ENCODE peak calls at places on chromosome 21, in four cellular contexts. M is neural crest cell; N is activated naive CD8-positive, alpha-beta T cell treated with anti-CD3 and anti-CD28 coated beads, Interleukin-2, amount 50 U/mL, for 24 hours; F is NCI-H1092 treated with DMSO at 0.1 percent for 48 hours. H is an unnamed sample.

GRCh38 chr21:37375866-37376574 is 9.4 kb downstream of the DYRK1A start:
- DNase-seq in M (no peak), N (no peak), F (no peak), H (no peak)

GRCh38 chr21:41246808-41247207 is 69.8 kb upstream of the FAM3B start:
- DNase-seq in F (no peak), N (no peak), M (no peak), H (no peak)

GRCh38 chr21:45612096-45613019 is 31.2 kb upstream of the PCBP3 start:
- DNase-seq in F (no peak), N (no peak), M (no peak), H (no peak)

GRCh38 chr21:46180778-46181391 is 3.4 kb downstream of the SPATC1L start:
- DNase-seq in F (no peak), N (no peak), M (no peak), H (no peak)

GRCh38 chr21:39220150-39220549 is 36.9 kb upstream of the PSMG1 start:
- DNase-seq in F (no peak), N (no peak), M (no peak), H (no peak)

GRCh38 chr21:43195131-43196021 is 26.6 kb downstream of the CRYAA start:
- DNase-seq in N (no peak), F (no peak), M (no peak), H (no peak)

GRCh38 chr21:46468110-46468774 is 9.6 kb downstream of the DIP2A start:
- DNase-seq in M (no peak), N (no peak), F (no peak), H (no peak)

GRCh38 chr21:16838330-16838729 is 674.5 kb upstream of the CXADR start:
- DNase-seq in F (no peak), M (no peak), N (no peak), H (no peak)

GRCh38 chr21:41983229-41983628 is 26.9 kb downstream of the ZBTB21 start:
- DNase-seq in N (no peak), M (no peak), F (no peak), H (no peak)

GRCh38 chr21:43318841-43319781 is 107.8 kb downstream of the SIK1 start:
- DNase-seq in N (no peak), F (peak; percentile 39), M (peak; percentile 37), H (no peak)

GRCh38 chr21:45138199-45139002 is 64.0 kb downstream of the ADARB1 start:
- DNase-seq in M (peak; percentile 80), N (peak; percentile 82), F (peak; percentile 49), H (peak; percentile 70)

GRCh38 chr21:31397515-31397926 is 53.5 kb upstream of the TIAM1 start:
- DNase-seq in F (no peak), N (no peak), M (no peak), H (no peak)

GRCh38 chr21:45297329-45297728 is 9.6 kb upstream of the POFUT2 start:
- DNase-seq in F (no peak), N (no peak), M (no peak), H (no peak)

GRCh38 chr21:44428281-44428942 is 26.9 kb upstream of the LRRC3 start:
- DNase-seq in M (no peak), N (peak; percentile 26), F (no peak), H (peak; percentile 58)

GRCh38 chr21:45322231-45322959 is 34.7 kb upstream of the POFUT2 start:
- DNase-seq in M (no peak), F (no peak), N (no peak), H (no peak)

GRCh38 chr21:44354001-44354405 is 582 bp downstream of the TRPM2 start:
- DNase-seq in N (no peak), M (no peak), F (no peak), H (no peak)

GRCh38 chr21:45404726-45405270 is at the start of gene COL18A1:
- DNase-seq in M (peak; percentile 43), N (peak; percentile 39), F (peak; percentile 18), H (no peak)

GRCh38 chr21:45093064-45093532 is 18.7 kb downstream of the ADARB1 start:
- DNase-seq in F (no peak), M (no peak), N (no peak), H (no peak)

GRCh38 chr21:26032263-26032662 is 138.3 kb downstream of the APP start:
- DNase-seq in F (no peak), M (no peak), N (no peak), H (no peak)

GRCh38 chr21:40425981-40426380 is 421.0 kb downstream of the DSCAM start:
- DNase-seq in F (no peak), M (no peak), N (no peak), H (no peak)

GRCh38 chr21:29342394-29342957 is 43.8 kb downstream of the BACH1 start:
- DNase-seq in F (no peak), N (peak; percentile 67), M (no peak), H (no peak)

GRCh38 chr21:26513212-26513611 is 59.9 kb downstream of the CYYR1 start:
- DNase-seq in M (no peak), N (no peak), F (no peak), H (no peak)

GRCh38 chr21:17387030-17387617 is 125.7 kb upstream of the CXADR start:
- DNase-seq in M (peak; percentile 59), F (peak; percentile 82), N (peak; percentile 34), H (peak; percentile 43)

GRCh38 chr21:37041706-37042271 is 31.1 kb downstream of the PIGP start:
- DNase-seq in F (peak; percentile 5), M (no peak), N (no peak), H (no peak)

GRCh38 chr21:36783612-36784383 is 84.9 kb downstream of the SIM2 start:
- DNase-seq in N (no peak), F (no peak), M (no peak), H (no peak)

GRCh38 chr21:33441489-33442477 is 38.0 kb downstream of the TMEM50B start:
- DNase-seq in N (peak; percentile 15), M (no peak), F (peak; percentile 66), H (no peak)

GRCh38 chr21:43893536-43894205 is 28.6 kb downstream of the AGPAT3 start:
- DNase-seq in M (no peak), F (no peak), N (peak; percentile 27), H (no peak)

GRCh38 chr21:45582128-45582527 is 39.9 kb upstream of the SLC19A1 start:
- DNase-seq in M (no peak), N (no peak), F (no peak), H (no peak)

GRCh38 chr21:42525228-42525604 is 11.6 kb downstream of the SLC37A1 start:
- DNase-seq in F (peak; percentile 84), M (no peak), N (no peak), H (no peak)

GRCh38 chr21:42118901-42119300 is 47.8 kb downstream of the UMODL1 start:
- DNase-seq in F (peak; percentile 77), M (no peak), N (peak; percentile 13), H (no peak)

GRCh38 chr21:14900611-14901010 is 164.2 kb downstream of the NRIP1 start:
- DNase-seq in N (no peak), F (no peak), M (no peak), H (no peak)

GRCh38 chr21:42220138-42220701 is 1.3 kb downstream of the ABCG1 start:
- DNase-seq in F (peak; percentile 89), N (peak; percentile 45), M (peak; percentile 45), H (no peak)

GRCh38 chr21:46040707-46041106 is 57.2 kb upstream of the COL6A2 start:
- DNase-seq in M (no peak), N (no peak), F (no peak), H (no peak)

GRCh38 chr21:44767834-44768831 is 33.5 kb downstream of the UBE2G2 start:
- DNase-seq in N (no peak), F (peak; percentile 65), M (no peak), H (no peak)

GRCh38 chr21:28605138-28605537 is 387.5 kb downstream of the LTN1 start:
- DNase-seq in F (no peak), N (no peak), M (no peak), H (no peak)